ENCODE peak calls at places on chromosomes 4 and X, in eight cellular contexts. L is tibial nerve, D is heart left ventricle, W is astrocyte, P is GM12878, A is endodermal cell, Z is breast epithelium, S is AG04450. O is an unnamed sample.

GRCh38 chr4:34269593-34269992 is 1974.7 kb downstream of the ARAP2 start:
- DNase-seq in L (no peak), D (no peak), W (no peak), P (no peak), A (no peak), Z (no peak), S (no peak), O (no peak)

GRCh38 chrX:46750829-46751228 is 8.1 kb downstream of the SLC9A7 start:
- DNase-seq in L (no peak), D (no peak), W (no peak), P (no peak), A (no peak), Z (no peak), S (no peak), O (no peak)

GRCh38 chr4:56870927-56871326 is 36.8 kb upstream of the REST start:
- DNase-seq in L (no peak), D (no peak), W (peak), P (no peak), A (no peak), Z (no peak), S (peak), O (no peak)

GRCh38 chrX:98379134-98379533 is 1495.4 kb downstream of the RPA4 start:
- DNase-seq in L (no peak), D (no peak), W (no peak), P (no peak), A (no peak), Z (no peak), S (no peak), O (no peak)

GRCh38 chr4:14254252-14254651 is 626.7 kb upstream of the BOD1L1 start:
- DNase-seq in L (peak), D (no peak), W (peak), P (no peak), A (peak), Z (peak), S (no peak), O (peak)

GRCh38 chr4:112296949-112297483 is at the start of gene ALPK1:
- DNase-seq in L (peak), D (no peak), W (peak), P (no peak), A (no peak), Z (no peak), S (peak), O (no peak)

GRCh38 chr4:166538491-166539005 is 665.5 kb downstream of the TLL1 start:
- DNase-seq in L (no peak), D (no peak), W (peak), P (no peak), A (peak), Z (no peak), S (no peak), O (no peak)

GRCh38 chr4:74794341-74794801 is at the start of gene BTC:
- DNase-seq in L (no peak), D (no peak), W (no peak), P (no peak), A (peak), Z (peak), S (no peak), O (peak)

GRCh38 chr4:5212255-5213032 is 161.2 kb downstream of the STK32B start:
- DNase-seq in L (no peak), D (no peak), W (no peak), P (no peak), A (no peak), Z (no peak), S (no peak), O (no peak)

GRCh38 chrX:50180073-50180940 is 20.5 kb downstream of the AKAP4 start:
- DNase-seq in L (no peak), D (no peak), W (no peak), P (no peak), A (peak), Z (no peak), S (no peak), O (no peak)

GRCh38 chr4:143026459-143027170 is 158.1 kb upstream of the USP38 start:
- DNase-seq in L (no peak), D (no peak), W (peak), P (no peak), A (no peak), Z (no peak), S (no peak), O (no peak)

GRCh38 chr4:70728096-70728495 is 6.3 kb downstream of the RUFY3 start:
- DNase-seq in L (no peak), D (no peak), W (no peak), P (no peak), A (no peak), Z (no peak), S (no peak), O (no peak)

GRCh38 chr4:78529569-78530209 is 21.9 kb upstream of the ANXA3 start:
- DNase-seq in L (no peak), D (no peak), W (peak), P (no peak), A (no peak), Z (no peak), S (no peak), O (no peak)

GRCh38 chr4:7960790-7961655 is 21.4 kb upstream of the AFAP1 start:
- DNase-seq in L (no peak), D (no peak), W (peak), P (peak), A (no peak), Z (peak), S (peak), O (no peak)

GRCh38 chr4:2059726-2060577 is 825 bp downstream of the NAT8L start:
- DNase-seq in L (no peak), D (peak), W (no peak), P (no peak), A (no peak), Z (no peak), S (no peak), O (no peak)

GRCh38 chr4:141410839-141411238 is 190.1 kb downstream of the ZNF330 start:
- DNase-seq in L (no peak), D (no peak), W (no peak), P (no peak), A (no peak), Z (no peak), S (peak), O (no peak)

GRCh38 chr4:128868758-128869157 is 59.3 kb downstream of the JADE1 start:
- DNase-seq in L (no peak), D (no peak), W (peak), P (no peak), A (no peak), Z (no peak), S (no peak), O (no peak)

GRCh38 chr4:83149885-83150562 is 35.5 kb upstream of the PLAC8 start:
- DNase-seq in L (no peak), D (no peak), W (no peak), P (no peak), A (no peak), Z (no peak), S (no peak), O (no peak)

GRCh38 chr4:103754844-103755243 is 35.1 kb upstream of the TACR3 start:
- DNase-seq in L (no peak), D (no peak), W (no peak), P (no peak), A (no peak), Z (no peak), S (no peak), O (no peak)

GRCh38 chrX:153564047-153564606 is 34.8 kb downstream of the CCNQ start:
- DNase-seq in L (no peak), D (peak), W (no peak), P (no peak), A (no peak), Z (no peak), S (no peak), O (no peak)

GRCh38 chrX:12115377-12115776 is 22.9 kb upstream of the FRMPD4 start:
- DNase-seq in L (no peak), D (no peak), W (no peak), P (no peak), A (peak), Z (no peak), S (no peak), O (no peak)

GRCh38 chr4:76545161-76545884 is 110.3 kb downstream of the SHROOM3 start:
- DNase-seq in L (no peak), D (no peak), W (peak), P (no peak), A (no peak), Z (no peak), S (no peak), O (no peak)

GRCh38 chr4:27986476-27986875 is 1125.8 kb downstream of the STIM2 start:
- DNase-seq in L (no peak), D (no peak), W (no peak), P (no peak), A (no peak), Z (no peak), S (no peak), O (no peak)

DNA sequence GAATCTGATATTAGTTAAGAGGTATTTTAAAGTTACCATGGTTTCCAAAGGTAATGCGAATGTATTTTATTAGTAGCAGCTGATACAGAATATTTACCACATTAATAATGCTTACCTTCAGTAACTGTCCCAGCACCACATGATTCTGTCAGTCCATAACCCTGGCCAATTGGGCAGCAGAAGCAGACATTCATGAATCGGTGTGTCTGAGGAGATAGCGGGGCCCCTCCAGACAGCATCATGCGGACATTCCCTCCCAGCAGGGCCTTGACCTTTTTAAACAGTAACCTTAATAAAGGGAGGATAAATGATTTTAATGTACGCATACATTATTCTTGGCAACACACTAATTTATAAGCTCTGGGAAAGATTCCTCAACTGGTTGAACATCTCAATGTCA is 43.0 kb upstream of the KCNE5 start:
- DNase-seq in L (no peak), D (no peak), W (no peak), P (no peak), A (no peak), Z (no peak), S (no peak), O (no peak)
- H3K4me3 ChIP-seq in L (no peak), D (no peak), W (no peak), P (no peak), A (no peak), Z (no peak), S (no peak), O (no peak)

GRCh38 chrX:151825927-151826471 is 86.7 kb upstream of the MAGEA4 start:
- DNase-seq in L (peak), D (no peak), W (peak), P (no peak), A (no peak), Z (no peak), S (peak), O (no peak)
- TF ChIP-seq CTCF in L (no peak), D (peak), W (no peak), P (no peak), A (no peak), Z (no peak), S (peak), O (no peak)

GRCh38 chr4:140048419-140049022 is 105.5 kb downstream of the MAML3 start:
- DNase-seq in L (no peak), D (no peak), W (no peak), P (no peak), A (no peak), Z (no peak), S (no peak), O (no peak)
- H3K27ac ChIP-seq in L (no peak), D (no peak), W (no peak), P (no peak), A (peak), Z (peak), S (peak), O (peak)

GRCh38 chr4:85837334-85837733 is 362.4 kb downstream of the ARHGAP24 start:
- DNase-seq in L (no peak), D (no peak), W (no peak), P (no peak), A (no peak), Z (no peak), S (no peak), O (no peak)
- H3K4me3 ChIP-seq in L (no peak), D (no peak), W (no peak), P (no peak), A (no peak), Z (no peak), S (no peak), O (no peak)

DNA sequence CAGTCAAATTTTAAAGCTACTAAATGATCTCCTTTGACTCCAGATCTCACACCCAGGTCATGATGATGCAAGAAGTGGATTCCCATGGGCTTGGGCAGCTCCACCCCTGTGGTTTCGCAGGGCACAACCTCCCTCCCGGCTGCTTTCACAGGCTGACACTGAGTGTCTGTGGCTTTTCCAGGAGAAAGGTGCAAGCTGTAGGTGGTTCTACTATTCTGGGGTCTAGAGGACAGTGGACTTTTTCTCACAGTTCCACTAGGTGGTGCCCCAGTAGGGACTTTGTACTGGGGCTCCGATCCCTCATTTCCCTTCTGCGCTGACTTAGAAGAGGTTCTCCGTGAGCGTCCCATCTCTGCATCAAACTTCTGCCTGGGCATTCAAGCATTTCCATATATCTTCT is 845.2 kb downstream of the PCDH18 start:
- DNase-seq in L (no peak), D (no peak), W (no peak), P (no peak), A (peak), Z (no peak), S (no peak), O (no peak)
- TF ChIP-seq CTCF in L (no peak), D (no peak), W (no peak), P (peak), A (peak), Z (no peak), S (peak), O (no peak)

DNA sequence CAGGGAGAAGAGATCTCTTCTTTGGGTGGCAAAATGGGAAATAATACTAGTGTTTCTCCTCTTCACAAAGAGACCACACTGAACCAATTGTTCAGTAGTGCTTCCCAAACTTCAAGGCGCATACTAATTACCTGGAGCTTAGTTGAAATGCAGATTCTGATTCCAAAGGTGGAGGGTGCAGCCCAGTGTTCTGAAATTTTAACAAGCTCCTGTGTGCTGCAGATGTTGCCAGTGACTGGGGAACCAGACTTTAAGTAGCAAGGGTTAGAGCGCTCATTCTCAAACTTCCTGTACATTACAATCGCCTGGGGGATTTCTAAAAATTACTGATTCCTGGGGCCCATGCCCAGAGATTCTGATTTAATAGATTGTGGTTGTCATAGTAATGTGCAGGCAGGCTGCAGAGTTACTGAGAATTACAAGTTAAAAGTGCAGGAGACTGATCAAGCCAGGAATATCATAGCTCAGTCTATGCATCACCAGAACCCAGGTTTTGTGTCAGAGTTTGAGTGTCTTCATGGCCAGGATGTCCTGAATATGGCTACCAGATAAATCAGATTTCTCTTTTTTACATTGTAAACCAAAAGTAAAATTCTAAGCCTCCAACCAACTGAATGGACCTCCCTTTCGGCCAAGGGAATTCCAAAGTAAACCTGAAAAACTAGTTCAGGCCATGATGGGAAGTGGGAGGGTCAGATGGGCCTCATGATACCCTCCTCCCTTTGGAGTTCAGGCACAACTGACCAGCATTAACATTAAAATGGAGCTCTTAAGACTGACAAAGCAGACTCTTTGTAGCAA is 121.7 kb downstream of the ATXN3L start:
- DNase-seq in L (no peak), D (no peak), W (no peak), P (no peak), A (peak), Z (no peak), S (no peak), O (no peak)
- H3K27ac ChIP-seq in L (no peak), D (no peak), W (no peak), P (no peak), A (no peak), Z (no peak), S (no peak), O (no peak)

GRCh38 chr4:150217804-150218203 is 139.6 kb downstream of the DCLK2 start:
- DNase-seq in L (no peak), D (no peak), W (no peak), P (no peak), A (no peak), Z (no peak), S (no peak), O (no peak)
- H3K4me3 ChIP-seq in L (no peak), D (no peak), W (no peak), P (no peak), A (no peak), Z (no peak), S (no peak), O (no peak)

DNA sequence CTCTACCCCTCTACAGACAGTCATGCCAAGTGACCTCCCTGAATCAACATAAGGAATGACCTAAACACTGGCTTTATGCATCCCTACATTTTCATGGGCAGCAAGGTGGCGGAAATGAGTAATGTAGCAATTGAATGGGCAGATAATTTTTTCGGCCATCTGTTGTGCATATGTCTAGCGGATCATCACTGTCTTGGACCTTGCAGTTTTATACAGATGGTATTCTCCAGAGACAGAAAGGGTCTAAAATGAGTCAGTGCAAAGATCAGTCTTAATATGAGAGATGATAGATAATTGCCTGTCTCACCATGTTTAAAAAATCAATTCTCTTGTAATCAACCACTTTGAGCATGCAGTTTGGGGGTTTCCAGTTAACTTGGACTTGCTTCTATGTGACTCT is 177.3 kb upstream of the DKK2 start:
- DNase-seq in L (no peak), D (no peak), W (peak), P (no peak), A (no peak), Z (no peak), S (no peak), O (no peak)
- TF ChIP-seq CTCF in L (no peak), D (no peak), W (no peak), P (no peak), A (no peak), Z (no peak), S (no peak), O (no peak)